ENCODE peak calls at places on chromosomes 5 and 9, in six cellular contexts. L is GM23248, R is HepG2, J is HCT116, X is mesenchymal stem cell, W is IMR-90. K is an unnamed sample. For H3K36me3 and H3K4me1, the result is how much of the 10 kb centered on the place peaks cover.

GRCh38 chr5:1638658-1639400 is 115.1 kb upstream of the LPCAT1 start:
- DNase-seq in L (no peak), R (no peak), J (no peak), X (no peak), W (no peak), K (no peak)

GRCh38 chr5:73599378-73599777 is 26.6 kb upstream of the ARHGEF28 start:
- DNase-seq in L (no peak), R (no peak), J (no peak), X (no peak), W (no peak), K (no peak)

GRCh38 chr5:89440670-89441069 is 557.7 kb upstream of the MEF2C start:
- DNase-seq in L (no peak), R (no peak), J (no peak), X (no peak), W (no peak), K (no peak)

GRCh38 chr5:10307206-10308148 is at the start of gene CMBL:
- DNase-seq in L (peak), R (peak), J (peak), X (peak), W (peak), K (peak)

GRCh38 chr5:139631520-139632165 is 16.5 kb upstream of the CXXC5 start:
- DNase-seq in L (no peak), R (no peak), J (no peak), X (peak), W (no peak), K (no peak)

GRCh38 chr5:74209566-74209965 is 431.0 kb downstream of the ENC1 start:
- DNase-seq in L (peak), R (no peak), J (no peak), X (no peak), W (peak), K (no peak)

GRCh38 chr5:121273818-121274433 is 577.8 kb upstream of the FTMT start:
- DNase-seq in L (peak), R (peak), J (peak), X (peak), W (peak), K (no peak)

GRCh38 chr9:111305914-111306313 is 24.1 kb downstream of the OR2K2 start:
- DNase-seq in L (no peak), R (peak), J (no peak), X (no peak), W (no peak), K (no peak)

GRCh38 chr5:170986598-170986997 is 124.8 kb downstream of the RANBP17 start:
- DNase-seq in L (peak), R (no peak), J (no peak), X (peak), W (peak), K (peak)

GRCh38 chr9:91191443-91192378 is 170.0 kb downstream of the AUH start:
- DNase-seq in L (no peak), R (no peak), J (no peak), X (no peak), W (no peak), K (peak)

GRCh38 chr9:104774831-104775573 is 11.1 kb downstream of the NIPSNAP3B start:
- DNase-seq in L (no peak), R (no peak), J (no peak), X (no peak), W (no peak), K (no peak)

GRCh38 chr5:169695919-169696490 is 58.9 kb downstream of the DOCK2 start:
- DNase-seq in L (peak), R (no peak), J (peak), X (peak), W (peak), K (no peak)

GRCh38 chr9:33430942-33431341 is 16.5 kb downstream of the AQP3 start:
- DNase-seq in L (peak), R (no peak), J (no peak), X (no peak), W (no peak), K (no peak)

GRCh38 chr9:84701801-84702200 is 32.3 kb downstream of the NTRK2 start:
- DNase-seq in L (no peak), R (no peak), J (no peak), X (no peak), W (no peak), K (peak)

GRCh38 chr9:34588671-34589370 is 703 bp downstream of the CNTFR start:
- DNase-seq in L (no peak), R (no peak), J (no peak), X (no peak), W (no peak), K (no peak)

GRCh38 chr5:11139471-11139870 is 378.4 kb upstream of the DAP start:
- DNase-seq in L (no peak), R (no peak), J (no peak), X (peak), W (no peak), K (no peak)

GRCh38 chr5:128674837-128675446 is 136.9 kb upstream of the FBN2 start:
- DNase-seq in L (peak), R (peak), J (peak), X (peak), W (peak), K (peak)

GRCh38 chr9:106449528-106449927 is 413.4 kb upstream of the ZNF462 start:
- DNase-seq in L (no peak), R (no peak), J (no peak), X (peak), W (no peak), K (no peak)

GRCh38 chr9:75612754-75613153 is 277.7 kb upstream of the PCSK5 start:
- DNase-seq in L (no peak), R (no peak), J (no peak), X (no peak), W (no peak), K (no peak)

GRCh38 chr5:111929892-111930291 is 172.9 kb upstream of the NREP start:
- DNase-seq in L (peak), R (no peak), J (no peak), X (peak), W (peak), K (no peak)

GRCh38 chr5:105924366-105924765 is 1746.4 kb downstream of the EFNA5 start:
- DNase-seq in L (peak), R (no peak), J (no peak), X (no peak), W (peak), K (no peak)

GRCh38 chr9:80175286-80175906 is 603.6 kb downstream of the TLE4 start:
- DNase-seq in L (peak), R (peak), J (peak), X (peak), W (peak), K (peak)

GRCh38 chr5:34480810-34481528 is 175.2 kb upstream of the RAI14 start:
- DNase-seq in L (no peak), R (no peak), J (no peak), X (no peak), W (no peak), K (no peak)

GRCh38 chr5:143350790-143351603 is 52.5 kb downstream of the NR3C1 start:
- DNase-seq in L (peak), R (no peak), J (peak), X (peak), W (peak), K (no peak)

GRCh38 chr5:109225695-109226094 is 184.1 kb downstream of the PJA2 start:
- DNase-seq in L (no peak), R (no peak), J (no peak), X (no peak), W (no peak), K (no peak)

GRCh38 chr9:111959960-111960359 is 63.3 kb downstream of the UGCG start:
- DNase-seq in L (no peak), R (no peak), J (no peak), X (no peak), W (peak), K (no peak)

GRCh38 chr9:130283514-130284248 is 18.1 kb downstream of the HMCN2 start:
- DNase-seq in L (no peak), R (no peak), J (no peak), X (no peak), W (no peak), K (no peak)

GRCh38 chr5:40383719-40384651 is 295.7 kb upstream of the PTGER4 start:
- DNase-seq in L (peak), R (no peak), J (no peak), X (peak), W (peak), K (peak)

GRCh38 chr5:126794157-126794828 is 17.4 kb downstream of the LMNB1 start:
- DNase-seq in L (no peak), R (no peak), J (no peak), X (no peak), W (no peak), K (no peak)

GRCh38 chr9:133976191-133976861 is 15.8 kb downstream of the VAV2 start:
- DNase-seq in L (no peak), R (no peak), J (no peak), X (no peak), W (no peak), K (no peak)

GRCh38 chr9:1732670-1733069 is 282.5 kb upstream of the SMARCA2 start:
- DNase-seq in L (no peak), R (no peak), J (no peak), X (no peak), W (no peak), K (peak)

GRCh38 chr9:1726993-1727759 is 288.0 kb upstream of the SMARCA2 start:
- DNase-seq in L (peak), R (no peak), J (no peak), X (no peak), W (no peak), K (peak)

GRCh38 chr9:1729631-1730030 is 285.5 kb upstream of the SMARCA2 start:
- DNase-seq in L (peak), R (no peak), J (no peak), X (no peak), W (no peak), K (no peak)
- H3K9ac ChIP-seq in L (no peak), R (no peak), J (no peak), X (no peak), W (no peak), K (no peak)

GRCh38 chr9:127493592-127494303 is 42.4 kb downstream of the LRSAM1 start:
- DNase-seq in L (no peak), R (no peak), J (no peak), X (no peak), W (no peak), K (no peak)
- H3K36me3 ChIP-seq in L (under half), R (under half), J (under half), X (half or more), W (half or more), K (under half)

GRCh38 chr5:56070795-56071539 is 76.2 kb upstream of the IL6ST start:
- DNase-seq in L (peak), R (peak), J (no peak), X (no peak), W (no peak), K (peak)
- H3K4me1 ChIP-seq in L (under half), R (half or more), J (under half), X (under half), W (under half), K (under half)

GRCh38 chr5:136094913-136095641 is 37.6 kb upstream of the SMAD5 start:
- DNase-seq in L (no peak), R (no peak), J (no peak), X (no peak), W (no peak), K (no peak)
- H3K9ac ChIP-seq in L (no peak), R (peak), J (no peak), X (no peak), W (no peak), K (no peak)

DNA sequence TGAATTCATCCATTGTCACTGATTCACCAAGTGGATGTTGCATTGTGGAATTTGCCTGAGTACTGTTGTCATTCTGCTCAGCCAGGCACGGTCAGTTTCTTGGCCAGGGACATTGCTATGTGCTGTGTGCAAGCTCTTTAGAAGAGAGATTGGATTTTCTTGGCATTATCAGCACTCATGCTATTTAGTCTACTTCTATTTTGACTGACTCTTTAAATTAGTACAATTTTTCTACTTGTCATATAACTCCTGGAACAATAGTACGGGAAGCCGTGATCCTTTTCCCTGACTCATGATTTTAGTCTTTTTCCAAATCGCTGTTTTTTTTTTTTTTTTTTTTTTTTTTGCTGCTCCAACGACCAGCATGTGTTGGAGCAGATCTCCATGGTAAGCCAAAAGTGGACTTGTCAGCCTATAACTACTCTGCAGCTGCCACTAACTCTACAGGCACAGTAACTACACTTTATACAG is 129.7 kb downstream of the CDC42SE2 start:
- DNase-seq in L (no peak), R (no peak), J (no peak), X (no peak), W (no peak), K (no peak)
- H3K36me3 ChIP-seq in L (under half), R (under half), J (under half), X (under half), W (under half), K (under half)